ENCODE peak calls at places on chromosome 9, in six cellular contexts. One of them, this sample, is unnamed.

GRCh38 chr9:112184946-112185345 is 9.8 kb upstream of the SUSD1 start:
- DNase-seq in K562: no peak
- DNase-seq in HCT116: no peak
- DNase-seq in GM12878: no peak
- DNase-seq in HepG2: no peak
- DNase-seq in H1: no peak
- DNase-seq in this sample: no peak

GRCh38 chr9:304519-305185 is 90.0 kb downstream of the DOCK8 start:
- DNase-seq in K562: no peak
- DNase-seq in GM12878: no peak
- DNase-seq in HepG2: no peak
- DNase-seq in H1: no peak
- DNase-seq in HCT116: no peak
- DNase-seq in this sample: no peak

GRCh38 chr9:36864491-36865410 is 169.3 kb downstream of the PAX5 start:
- DNase-seq in GM12878: no peak
- DNase-seq in H1: no peak
- DNase-seq in HCT116: no peak
- DNase-seq in HepG2: no peak
- DNase-seq in K562: no peak
- DNase-seq in this sample: peak

GRCh38 chr9:89453452-89453851 is 44.5 kb downstream of the SEMA4D start:
- DNase-seq in HepG2: no peak
- DNase-seq in K562: no peak
- DNase-seq in HCT116: no peak
- DNase-seq in H1: no peak
- DNase-seq in GM12878: no peak
- DNase-seq in this sample: no peak

GRCh38 chr9:6930827-6931226 is 173.1 kb downstream of the KDM4C start:
- DNase-seq in HepG2: no peak
- DNase-seq in K562: no peak
- DNase-seq in HCT116: no peak
- DNase-seq in H1: no peak
- DNase-seq in GM12878: no peak
- DNase-seq in this sample: no peak

GRCh38 chr9:35691325-35691631 is 1.6 kb upstream of the TPM2 start:
- DNase-seq in HepG2: no peak
- DNase-seq in GM12878: no peak
- DNase-seq in H1: no peak
- DNase-seq in K562: no peak
- DNase-seq in HCT116: no peak
- DNase-seq in this sample: no peak

GRCh38 chr9:89364664-89365531 is 46.6 kb downstream of the SECISBP2 start:
- DNase-seq in K562: no peak
- DNase-seq in GM12878: no peak
- DNase-seq in HepG2: no peak
- DNase-seq in HCT116: no peak
- DNase-seq in H1: no peak
- DNase-seq in this sample: no peak

GRCh38 chr9:18260527-18260926 is 213.4 kb upstream of the ADAMTSL1 start:
- DNase-seq in GM12878: no peak
- DNase-seq in H1: no peak
- DNase-seq in K562: no peak
- DNase-seq in HepG2: no peak
- DNase-seq in HCT116: no peak
- DNase-seq in this sample: no peak

GRCh38 chr9:34929506-34930102 is 28.5 kb upstream of the PHF24 start:
- DNase-seq in HepG2: peak
- DNase-seq in H1: peak
- DNase-seq in K562: peak
- DNase-seq in HCT116: peak
- DNase-seq in GM12878: no peak
- DNase-seq in this sample: peak

GRCh38 chr9:37406603-37407401 is 15.7 kb upstream of the GRHPR start:
- DNase-seq in HCT116: no peak
- DNase-seq in H1: no peak
- DNase-seq in HepG2: no peak
- DNase-seq in GM12878: no peak
- DNase-seq in K562: no peak
- DNase-seq in this sample: no peak

GRCh38 chr9:122642226-122642625 is 15.2 kb downstream of the OR1B1 start:
- DNase-seq in GM12878: no peak
- DNase-seq in HCT116: no peak
- DNase-seq in K562: peak
- DNase-seq in H1: no peak
- DNase-seq in HepG2: no peak
- DNase-seq in this sample: peak

GRCh38 chr9:134624827-134625181 is 16.8 kb upstream of the COL5A1 start:
- DNase-seq in HCT116: peak
- DNase-seq in K562: no peak
- DNase-seq in HepG2: no peak
- DNase-seq in GM12878: no peak
- DNase-seq in H1: no peak
- DNase-seq in this sample: no peak

GRCh38 chr9:81535542-81536241 is 153.7 kb downstream of the TLE1 start:
- DNase-seq in HepG2: peak
- DNase-seq in HCT116: no peak
- DNase-seq in H1: no peak
- DNase-seq in K562: no peak
- DNase-seq in GM12878: no peak
- DNase-seq in this sample: no peak

GRCh38 chr9:10130061-10130675 is 482.6 kb downstream of the PTPRD start:
- DNase-seq in GM12878: no peak
- DNase-seq in K562: no peak
- DNase-seq in HCT116: no peak
- DNase-seq in H1: no peak
- DNase-seq in HepG2: no peak
- DNase-seq in this sample: no peak

GRCh38 chr9:89234636-89235035 is 56.0 kb upstream of the SHC3 start:
- DNase-seq in H1: no peak
- DNase-seq in HepG2: no peak
- DNase-seq in GM12878: peak
- DNase-seq in K562: no peak
- DNase-seq in HCT116: no peak
- DNase-seq in this sample: peak

GRCh38 chr9:125476645-125477044 is 215.0 kb downstream of the GAPVD1 start:
- DNase-seq in H1: no peak
- DNase-seq in GM12878: no peak
- DNase-seq in HCT116: no peak
- DNase-seq in HepG2: peak
- DNase-seq in K562: peak
- DNase-seq in this sample: no peak

GRCh38 chr9:138010861-138011260 is 133.3 kb downstream of the CACNA1B start:
- DNase-seq in H1: no peak
- DNase-seq in GM12878: no peak
- DNase-seq in HepG2: no peak
- DNase-seq in HCT116: no peak
- DNase-seq in K562: no peak
- DNase-seq in this sample: no peak

GRCh38 chr9:87167616-87168015 is 220.3 kb upstream of the GAS1 start:
- DNase-seq in GM12878: no peak
- DNase-seq in HepG2: no peak
- DNase-seq in HCT116: no peak
- DNase-seq in H1: no peak
- DNase-seq in K562: no peak
- DNase-seq in this sample: no peak

GRCh38 chr9:15966471-15966870 is 413.6 kb downstream of the CCDC171 start:
- DNase-seq in K562: no peak
- DNase-seq in HepG2: no peak
- DNase-seq in HCT116: no peak
- DNase-seq in H1: no peak
- DNase-seq in GM12878: no peak
- DNase-seq in this sample: no peak

GRCh38 chr9:15967068-15967467 is 414.2 kb downstream of the CCDC171 start:
- DNase-seq in GM12878: no peak
- DNase-seq in HCT116: no peak
- DNase-seq in HepG2: no peak
- DNase-seq in K562: no peak
- DNase-seq in H1: no peak
- DNase-seq in this sample: no peak

GRCh38 chr9:15959663-15960062 is 406.8 kb downstream of the CCDC171 start:
- DNase-seq in GM12878: no peak
- DNase-seq in H1: no peak
- DNase-seq in HCT116: no peak
- DNase-seq in K562: no peak
- DNase-seq in HepG2: no peak
- DNase-seq in this sample: no peak

GRCh38 chr9:15965246-15965745 is 412.5 kb downstream of the CCDC171 start:
- DNase-seq in K562: no peak
- DNase-seq in GM12878: no peak
- DNase-seq in H1: no peak
- DNase-seq in HepG2: no peak
- DNase-seq in HCT116: no peak
- DNase-seq in this sample: no peak

DNA sequence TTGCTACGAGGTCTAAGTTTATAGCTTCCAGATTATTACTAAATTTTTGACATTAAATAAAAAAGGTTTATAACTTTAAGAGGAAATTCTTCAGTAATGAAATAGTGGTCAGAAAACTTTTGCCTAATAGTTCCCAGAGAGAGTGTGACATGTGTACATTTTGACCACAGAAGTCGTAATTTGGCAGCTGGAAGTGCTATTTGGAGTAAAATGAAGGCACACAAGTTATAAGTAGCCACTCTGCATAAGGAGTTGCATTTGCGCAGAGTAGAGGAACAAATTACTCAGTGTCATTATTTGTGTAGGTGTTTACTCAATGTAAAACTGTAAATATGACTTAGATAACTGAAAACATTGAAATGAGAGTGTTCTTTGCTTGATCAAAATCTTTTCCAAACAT is 408.4 kb downstream of the CCDC171 start:
- DNase-seq in HepG2: no peak
- DNase-seq in GM12878: no peak
- DNase-seq in H1: no peak
- DNase-seq in K562: no peak
- DNase-seq in HCT116: no peak
- DNase-seq in this sample: no peak
- TF ChIP-seq ZNF274 in HepG2: no peak
- TF ChIP-seq ZNF274 in GM12878: no peak
- TF ChIP-seq ZNF274 in H1: no peak
- TF ChIP-seq ZNF274 in K562: no peak
- TF ChIP-seq ZNF274 in HCT116: no peak
- TF ChIP-seq ZNF274 in this sample: no peak

GRCh38 chr9:132743886-132744544 is 73.8 kb downstream of the GTF3C4 start:
- DNase-seq in K562: no peak
- DNase-seq in H1: no peak
- DNase-seq in HepG2: no peak
- DNase-seq in HCT116: no peak
- DNase-seq in GM12878: no peak
- DNase-seq in this sample: no peak
- H3K9ac ChIP-seq in K562: no peak
- H3K9ac ChIP-seq in H1: no peak
- H3K9ac ChIP-seq in HepG2: no peak
- H3K9ac ChIP-seq in HCT116: no peak
- H3K9ac ChIP-seq in GM12878: no peak
- H3K9ac ChIP-seq in this sample: no peak

GRCh38 chr9:113376634-113377531 is at the start of gene HDHD3:
- DNase-seq in GM12878: peak
- DNase-seq in HepG2: peak
- DNase-seq in H1: peak
- DNase-seq in HCT116: peak
- DNase-seq in K562: peak
- DNase-seq in this sample: peak

GRCh38 chr9:113372059-113372458 is 4.7 kb downstream of the HDHD3 start:
- DNase-seq in GM12878: no peak
- DNase-seq in HCT116: no peak
- DNase-seq in K562: no peak
- DNase-seq in H1: no peak
- DNase-seq in HepG2: no peak
- DNase-seq in this sample: no peak

GRCh38 chr9:113373676-113374392 is 3.0 kb downstream of the HDHD3 start:
- DNase-seq in HepG2: no peak
- DNase-seq in H1: no peak
- DNase-seq in GM12878: no peak
- DNase-seq in HCT116: no peak
- DNase-seq in K562: no peak
- DNase-seq in this sample: no peak

GRCh38 chr9:113373255-113373654 is 3.5 kb downstream of the HDHD3 start:
- DNase-seq in GM12878: no peak
- DNase-seq in HCT116: no peak
- DNase-seq in K562: no peak
- DNase-seq in H1: no peak
- DNase-seq in HepG2: no peak
- DNase-seq in this sample: no peak

DNA sequence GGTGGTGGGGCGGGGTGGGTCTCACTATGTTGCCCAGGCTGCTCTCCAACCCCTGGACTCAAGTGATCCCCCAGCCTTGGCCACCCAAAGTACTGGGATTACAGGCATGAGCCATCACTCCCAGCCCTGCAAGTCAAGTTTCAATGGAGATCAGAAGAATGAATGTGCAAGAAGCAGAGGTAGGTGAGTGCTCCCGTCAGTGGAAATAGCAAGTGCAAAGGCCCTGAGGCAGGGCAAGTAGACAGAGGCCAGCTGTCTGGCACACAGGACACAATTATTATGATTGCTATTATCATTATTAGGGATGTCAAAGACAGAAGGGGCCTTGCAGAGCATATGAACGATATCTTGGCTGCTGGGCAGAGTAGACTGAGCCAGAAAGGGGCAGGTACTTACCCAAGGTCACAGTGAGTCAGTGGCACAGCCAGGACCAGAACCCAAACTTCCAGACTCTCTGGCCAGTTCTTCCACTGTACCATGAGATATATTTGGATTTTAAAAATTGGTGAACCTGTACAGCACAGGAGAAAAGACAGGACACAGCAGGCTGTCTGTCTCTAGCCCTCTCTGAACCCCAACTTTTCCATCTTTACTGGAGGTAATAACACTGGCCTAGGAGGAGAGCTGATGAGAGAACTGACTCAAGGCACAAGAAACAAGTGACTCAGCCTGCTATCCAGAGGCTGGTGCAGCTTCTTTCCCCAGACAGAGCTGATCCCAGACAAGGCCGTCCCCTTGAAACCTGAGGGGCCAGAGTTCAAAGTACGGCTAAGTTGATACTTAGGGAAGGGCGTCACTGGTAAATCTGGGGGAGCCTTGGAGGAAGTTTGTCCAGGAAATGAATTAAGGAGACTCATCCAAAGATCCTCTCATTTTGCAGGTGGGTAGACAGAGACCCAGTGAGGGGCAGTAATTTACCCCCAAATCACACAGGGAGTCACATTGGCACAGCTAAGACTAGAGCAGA is 1.4 kb downstream of the HDHD3 start:
- DNase-seq in K562: peak
- DNase-seq in GM12878: no peak
- DNase-seq in HCT116: no peak
- DNase-seq in HepG2: no peak
- DNase-seq in H1: no peak
- DNase-seq in this sample: no peak
- TF ChIP-seq ZNF274 in K562: no peak
- TF ChIP-seq ZNF274 in GM12878: no peak
- TF ChIP-seq ZNF274 in HCT116: no peak
- TF ChIP-seq ZNF274 in HepG2: no peak
- TF ChIP-seq ZNF274 in H1: no peak
- TF ChIP-seq ZNF274 in this sample: no peak

DNA sequence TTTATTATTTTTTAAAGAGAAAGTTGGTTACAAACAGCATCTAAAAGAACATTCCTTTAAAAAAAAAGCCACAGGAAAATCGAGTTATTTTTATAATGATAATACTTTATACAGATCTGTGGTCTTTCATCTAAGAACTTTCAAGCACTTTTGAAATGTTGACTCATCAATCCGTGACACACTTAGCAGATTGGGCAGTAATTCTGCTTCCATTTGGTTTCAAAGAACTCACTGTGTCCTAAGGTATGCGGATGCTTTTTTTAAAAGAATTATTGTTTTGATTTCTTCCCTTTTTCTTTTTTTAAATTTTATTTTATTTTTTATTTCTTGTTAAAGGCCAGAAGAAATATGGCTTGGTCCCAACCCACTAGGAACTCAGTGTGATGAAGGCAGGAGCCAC is 147.8 kb downstream of the AOPEP start:
- DNase-seq in HepG2: no peak
- DNase-seq in H1: no peak
- DNase-seq in K562: no peak
- DNase-seq in GM12878: no peak
- DNase-seq in HCT116: no peak
- DNase-seq in this sample: no peak
- H3K9ac ChIP-seq in HepG2: no peak
- H3K9ac ChIP-seq in H1: no peak
- H3K9ac ChIP-seq in K562: no peak
- H3K9ac ChIP-seq in GM12878: no peak
- H3K9ac ChIP-seq in HCT116: no peak
- H3K9ac ChIP-seq in this sample: no peak